ENCODE peak calls at places on chromosomes 12 and 14, in four cellular contexts. One of them, this sample, is unnamed.

GRCh38 chr12:127241056-127241830 is 1025.7 kb upstream of the TMEM132C start:
- DNase-seq in H1: no peak
- DNase-seq in neuronal stem cell: no peak
- DNase-seq in mesenchymal stem cell: no peak
- DNase-seq in this sample: no peak

GRCh38 chr12:1926274-1926673 is 7.8 kb upstream of the CACNA2D4 start:
- DNase-seq in mesenchymal stem cell: no peak
- DNase-seq in neuronal stem cell: no peak
- DNase-seq in H1: no peak
- DNase-seq in this sample: peak; percentile 22

GRCh38 chr14:69268763-69269162 is 8.8 kb downstream of the GALNT16 start:
- DNase-seq in H1: no peak
- DNase-seq in neuronal stem cell: no peak
- DNase-seq in mesenchymal stem cell: peak; percentile 75
- DNase-seq in this sample: no peak

GRCh38 chr12:104615048-104615561 is 158.4 kb downstream of the CHST11 start:
- DNase-seq in neuronal stem cell: no peak
- DNase-seq in mesenchymal stem cell: peak; percentile 90
- DNase-seq in H1: no peak
- DNase-seq in this sample: no peak

GRCh38 chr12:53890081-53890480 is 48.5 kb upstream of the HOXC13 start:
- DNase-seq in H1: no peak
- DNase-seq in mesenchymal stem cell: no peak
- DNase-seq in neuronal stem cell: no peak
- DNase-seq in this sample: no peak

GRCh38 chr12:104057771-104058197 is 6.5 kb upstream of the HCFC2 start:
- DNase-seq in neuronal stem cell: no peak
- DNase-seq in H1: no peak
- DNase-seq in mesenchymal stem cell: peak; percentile 46
- DNase-seq in this sample: no peak

GRCh38 chr12:32332446-32332845 is 66.9 kb upstream of the FGD4 start:
- DNase-seq in neuronal stem cell: no peak
- DNase-seq in mesenchymal stem cell: peak; percentile 7
- DNase-seq in H1: no peak
- DNase-seq in this sample: no peak

GRCh38 chr12:82838827-82839226 is 152.1 kb downstream of the TMTC2 start:
- DNase-seq in neuronal stem cell: no peak
- DNase-seq in H1: no peak
- DNase-seq in mesenchymal stem cell: no peak
- DNase-seq in this sample: no peak

GRCh38 chr12:92470608-92471021 is 232.2 kb upstream of the PLEKHG7 start:
- DNase-seq in H1: no peak
- DNase-seq in mesenchymal stem cell: no peak
- DNase-seq in neuronal stem cell: no peak
- DNase-seq in this sample: no peak

GRCh38 chr14:21475767-21476525 is 813 bp downstream of the RAB2B start:
- DNase-seq in H1: no peak
- DNase-seq in neuronal stem cell: no peak
- DNase-seq in mesenchymal stem cell: no peak
- DNase-seq in this sample: no peak

GRCh38 chr12:65306603-65307501 is 28.4 kb downstream of the MSRB3 start:
- DNase-seq in H1: no peak
- DNase-seq in neuronal stem cell: no peak
- DNase-seq in mesenchymal stem cell: peak; percentile 96
- DNase-seq in this sample: peak; percentile 37

GRCh38 chr14:97655169-97655948 is 858.2 kb downstream of the VRK1 start:
- DNase-seq in mesenchymal stem cell: no peak
- DNase-seq in neuronal stem cell: no peak
- DNase-seq in H1: no peak
- DNase-seq in this sample: no peak

GRCh38 chr14:69129264-69129880 is 23.5 kb downstream of the DCAF5 start:
- DNase-seq in H1: no peak
- DNase-seq in neuronal stem cell: peak; percentile 83
- DNase-seq in mesenchymal stem cell: peak; percentile 84
- DNase-seq in this sample: peak; percentile 76

GRCh38 chr14:104349950-104350349 is 211.6 kb downstream of the KIF26A start:
- DNase-seq in neuronal stem cell: no peak
- DNase-seq in H1: no peak
- DNase-seq in mesenchymal stem cell: no peak
- DNase-seq in this sample: no peak

GRCh38 chr12:12922191-12922616 is 29.8 kb downstream of the GPRC5D start:
- DNase-seq in H1: no peak
- DNase-seq in mesenchymal stem cell: peak; percentile 60
- DNase-seq in neuronal stem cell: no peak
- DNase-seq in this sample: no peak

GRCh38 chr12:39572551-39572950 is 47.1 kb downstream of the ABCD2 start:
- DNase-seq in H1: no peak
- DNase-seq in neuronal stem cell: no peak
- DNase-seq in mesenchymal stem cell: no peak
- DNase-seq in this sample: no peak

GRCh38 chr12:12182926-12183325 is 83.9 kb downstream of the LRP6 start:
- DNase-seq in H1: no peak
- DNase-seq in mesenchymal stem cell: peak; percentile 44
- DNase-seq in neuronal stem cell: no peak
- DNase-seq in this sample: no peak

GRCh38 chr14:61638595-61639391 is 56.5 kb upstream of the HIF1A start:
- DNase-seq in H1: no peak
- DNase-seq in neuronal stem cell: no peak
- DNase-seq in mesenchymal stem cell: no peak
- DNase-seq in this sample: no peak
- H3K4me2 ChIP-seq in H1: no peak overlapping the region
- H3K4me2 ChIP-seq in neuronal stem cell: no peak overlapping the region
- H3K4me2 ChIP-seq in mesenchymal stem cell: no peak overlapping the region
- H3K4me2 ChIP-seq in this sample: no peak overlapping the region

GRCh38 chr12:89384750-89385273 is 32.5 kb upstream of the DUSP6 start:
- DNase-seq in H1: no peak
- DNase-seq in mesenchymal stem cell: no peak
- DNase-seq in neuronal stem cell: no peak
- DNase-seq in this sample: no peak

GRCh38 chr12:89385965-89386537 is 33.8 kb upstream of the DUSP6 start:
- DNase-seq in mesenchymal stem cell: no peak
- DNase-seq in neuronal stem cell: no peak
- DNase-seq in H1: no peak
- DNase-seq in this sample: no peak

GRCh38 chr12:89382366-89382765 is 30.1 kb upstream of the DUSP6 start:
- DNase-seq in H1: no peak
- DNase-seq in mesenchymal stem cell: no peak
- DNase-seq in neuronal stem cell: no peak
- DNase-seq in this sample: no peak

GRCh38 chr12:89383235-89384049 is 31.1 kb upstream of the DUSP6 start:
- DNase-seq in neuronal stem cell: no peak
- DNase-seq in H1: no peak
- DNase-seq in mesenchymal stem cell: peak; percentile 44
- DNase-seq in this sample: no peak

DNA sequence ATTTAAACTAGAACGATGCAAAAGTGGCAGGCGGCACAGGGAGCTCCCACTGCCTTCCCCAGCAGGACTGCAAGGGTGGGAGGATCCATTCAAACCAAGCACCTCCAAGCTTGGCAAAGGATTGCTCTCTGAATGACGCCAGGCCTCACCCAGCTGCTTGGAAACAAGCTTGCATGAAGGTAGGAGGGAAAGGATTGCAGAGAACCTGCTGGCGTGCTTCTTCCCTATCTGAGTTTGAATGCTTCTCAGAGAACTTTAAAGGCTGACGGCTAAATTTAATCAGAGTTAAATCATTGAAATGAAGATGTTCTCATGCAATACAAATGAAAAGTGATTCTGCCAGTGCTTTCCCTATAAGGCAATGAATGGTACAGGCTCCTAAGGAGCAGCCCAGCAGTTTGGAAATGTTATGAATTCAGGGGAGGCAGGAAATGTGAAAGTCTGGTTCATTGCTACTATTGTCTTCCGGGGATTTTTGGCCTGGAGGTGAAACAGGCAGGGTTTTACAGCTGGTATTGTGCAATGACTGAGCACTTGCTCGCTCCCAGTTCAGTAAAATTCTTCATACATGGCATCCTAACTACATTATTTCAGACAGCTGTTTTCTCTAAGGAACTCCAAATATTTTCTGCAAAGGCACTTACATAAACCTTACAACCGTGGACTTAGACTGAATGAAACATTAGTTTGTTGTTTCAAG is 31.9 kb upstream of the DUSP6 start:
- DNase-seq in neuronal stem cell: no peak
- DNase-seq in mesenchymal stem cell: peak; percentile 73
- DNase-seq in H1: peak; percentile 15
- DNase-seq in this sample: peak; percentile 73
- H2BK12ac ChIP-seq in neuronal stem cell: no peak overlapping the region
- H2BK12ac ChIP-seq in mesenchymal stem cell: peak overlapping the region; percentile 11
- H2BK12ac ChIP-seq in H1: no peak overlapping the region
- H2BK12ac ChIP-seq in this sample: no peak overlapping the region

DNA sequence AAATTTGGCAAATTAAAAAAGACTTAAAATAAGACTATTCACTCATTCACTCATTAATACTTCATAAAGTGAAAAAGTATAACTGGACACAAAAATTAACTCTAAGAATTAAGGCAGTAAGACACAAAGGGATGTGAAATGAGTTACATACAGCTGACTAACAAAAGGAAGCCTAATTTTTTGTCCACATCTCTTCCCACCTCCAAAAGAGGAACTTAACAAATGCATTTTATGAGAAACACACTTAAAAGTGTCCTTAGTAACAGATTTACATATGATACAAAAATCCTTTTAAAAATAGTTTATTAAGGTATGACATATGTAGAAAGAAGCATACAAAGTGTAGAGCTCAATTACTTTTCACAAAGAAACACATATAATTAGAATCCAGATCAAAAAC is 88.9 kb downstream of the NUMB start:
- DNase-seq in H1: no peak
- DNase-seq in mesenchymal stem cell: no peak
- DNase-seq in neuronal stem cell: no peak
- DNase-seq in this sample: no peak
- H3K4me2 ChIP-seq in H1: no peak overlapping the region
- H3K4me2 ChIP-seq in mesenchymal stem cell: no peak overlapping the region
- H3K4me2 ChIP-seq in neuronal stem cell: no peak overlapping the region
- H3K4me2 ChIP-seq in this sample: no peak overlapping the region

GRCh38 chr12:47985596-47986265 is 18.5 kb downstream of the COL2A1 start:
- DNase-seq in neuronal stem cell: no peak
- DNase-seq in mesenchymal stem cell: no peak
- DNase-seq in H1: no peak
- DNase-seq in this sample: no peak
- H2BK12ac ChIP-seq in neuronal stem cell: no peak overlapping the region
- H2BK12ac ChIP-seq in mesenchymal stem cell: no peak overlapping the region
- H2BK12ac ChIP-seq in H1: no peak overlapping the region
- H2BK12ac ChIP-seq in this sample: no peak overlapping the region

GRCh38 chr12:110656071-110656655 is 32.8 kb downstream of the HVCN1 start:
- DNase-seq in H1: no peak
- DNase-seq in mesenchymal stem cell: no peak
- DNase-seq in neuronal stem cell: no peak
- DNase-seq in this sample: no peak

GRCh38 chr12:110657747-110658146 is 31.2 kb downstream of the HVCN1 start:
- DNase-seq in neuronal stem cell: no peak
- DNase-seq in H1: no peak
- DNase-seq in mesenchymal stem cell: no peak
- DNase-seq in this sample: no peak

GRCh38 chr12:110658242-110658641 is 30.7 kb downstream of the HVCN1 start:
- DNase-seq in mesenchymal stem cell: no peak
- DNase-seq in neuronal stem cell: no peak
- DNase-seq in H1: no peak
- DNase-seq in this sample: no peak

GRCh38 chr12:110661337-110661972 is 27.5 kb downstream of the HVCN1 start:
- DNase-seq in neuronal stem cell: no peak
- DNase-seq in H1: no peak
- DNase-seq in mesenchymal stem cell: no peak
- DNase-seq in this sample: no peak

DNA sequence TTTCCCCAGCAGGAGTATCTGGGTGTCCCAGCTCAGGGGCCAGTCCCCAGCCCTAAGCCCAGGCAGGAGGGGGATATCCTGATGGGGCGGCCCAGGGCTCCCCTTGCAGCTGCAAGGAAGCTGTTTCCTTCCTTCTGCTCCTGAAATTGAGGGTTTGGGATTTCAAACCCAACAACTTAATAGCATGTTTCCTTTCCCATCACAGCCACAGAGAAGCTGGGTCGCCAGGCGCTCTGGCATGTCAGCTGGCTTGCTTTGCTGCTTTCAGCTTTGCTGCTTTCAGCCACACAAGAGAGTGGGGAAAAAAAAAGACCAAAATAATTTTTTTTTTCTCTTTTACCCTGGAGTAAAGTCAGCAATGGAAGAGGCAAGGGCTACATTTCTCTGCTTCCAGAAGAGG is 30.0 kb downstream of the HVCN1 start:
- DNase-seq in mesenchymal stem cell: no peak
- DNase-seq in neuronal stem cell: no peak
- DNase-seq in H1: no peak
- DNase-seq in this sample: no peak
- H3K4me2 ChIP-seq in mesenchymal stem cell: no peak overlapping the region
- H3K4me2 ChIP-seq in neuronal stem cell: no peak overlapping the region
- H3K4me2 ChIP-seq in H1: no peak overlapping the region
- H3K4me2 ChIP-seq in this sample: no peak overlapping the region

GRCh38 chr12:91422107-91422506 is 239.5 kb upstream of the DCN start:
- DNase-seq in neuronal stem cell: no peak
- DNase-seq in mesenchymal stem cell: no peak
- DNase-seq in H1: no peak
- DNase-seq in this sample: no peak
- H2BK12ac ChIP-seq in neuronal stem cell: no peak overlapping the region
- H2BK12ac ChIP-seq in mesenchymal stem cell: no peak overlapping the region
- H2BK12ac ChIP-seq in H1: no peak overlapping the region
- H2BK12ac ChIP-seq in this sample: no peak overlapping the region

GRCh38 chr14:65303902-65304222 is 108.7 kb upstream of the FUT8 start:
- DNase-seq in neuronal stem cell: no peak
- DNase-seq in H1: no peak
- DNase-seq in mesenchymal stem cell: no peak
- DNase-seq in this sample: no peak
- H3K4me2 ChIP-seq in neuronal stem cell: no peak overlapping the region
- H3K4me2 ChIP-seq in H1: no peak overlapping the region
- H3K4me2 ChIP-seq in mesenchymal stem cell: no peak overlapping the region
- H3K4me2 ChIP-seq in this sample: no peak overlapping the region